ENCODE peak calls at places on chromosomes 11 and 22, in five cellular contexts. D is iPS DF 19.7; Q is lower leg skin; Y is naive thymus-derived CD4-positive, alpha-beta T cell; R is left ventricle myocardium superior. K is an unnamed sample.

GRCh38 chr11:78926633-78927347 is 352.1 kb upstream of the NARS2 start:
- DNase-seq in D (no peak), Q (no peak), Y (no peak), R (no peak), K (no peak)

GRCh38 chr11:13386567-13386966 is 76.5 kb downstream of the BTBD10 start:
- DNase-seq in D (no peak), Q (no peak), Y (no peak), R (no peak), K (no peak)

GRCh38 chr11:3626250-3626960 is 15.4 kb downstream of the ART5 start:
- DNase-seq in D (no peak), Q (peak; percentile 89), Y (no peak), R (peak; percentile 75), K (peak; percentile 81)

GRCh38 chr11:121024989-121025388 is 1.1 kb downstream of the TBCEL start:
- DNase-seq in D (no peak), Q (no peak), Y (no peak), R (peak; percentile 36), K (peak; percentile 49)

GRCh38 chr22:29344137-29344536 is 28.6 kb upstream of the RASL10A start:
- DNase-seq in D (no peak), Q (no peak), Y (no peak), R (peak; percentile 88), K (peak; percentile 82)

GRCh38 chr11:35357893-35358292 is 61.5 kb downstream of the SLC1A2 start:
- DNase-seq in D (no peak), Q (no peak), Y (no peak), R (no peak), K (no peak)

GRCh38 chr11:116461789-116462188 is 311.0 kb downstream of the BUD13 start:
- DNase-seq in D (no peak), Q (no peak), Y (no peak), R (no peak), K (no peak)

GRCh38 chr11:19071255-19071654 is 10.7 kb upstream of the MRGPRX2 start:
- DNase-seq in D (peak; percentile 61), Q (peak; percentile 87), Y (no peak), R (peak; percentile 73), K (peak; percentile 70)

GRCh38 chr11:107598225-107599139 is 7.5 kb downstream of the ELMOD1 start:
- DNase-seq in D (no peak), Q (no peak), Y (no peak), R (no peak), K (peak; percentile 39)

GRCh38 chr11:75706260-75706729 is 11.3 kb upstream of the MOGAT2 start:
- DNase-seq in D (peak; percentile 45), Q (peak; percentile 92), Y (peak; percentile 49), R (peak; percentile 77), K (peak; percentile 81)

GRCh38 chr11:41003339-41003992 is 456.0 kb downstream of the LRRC4C start:
- DNase-seq in D (no peak), Q (no peak), Y (no peak), R (no peak), K (no peak)

GRCh38 chr11:69949327-69949726 is 128.8 kb upstream of the ANO1 start:
- DNase-seq in D (no peak), Q (no peak), Y (no peak), R (peak; percentile 25), K (peak; percentile 71)